ENCODE peak calls at places on chromosomes 2 and 18, in seven cellular contexts. P is HFF-Myc, K is B cell, A is foreskin fibroblast, I is H9, M is adrenal gland, C is dorsolateral prefrontal cortex. E is an unnamed sample.

GRCh38 chr18:22985250-22985649 is 52.1 kb downstream of the RBBP8 start:
- DNase-seq in M (no peak), C (no peak), P (no peak), I (no peak), K (no peak), A (peak; percentile 16), E (no peak)

GRCh38 chr2:119523959-119524694 is at the start of gene SCTR:
- DNase-seq in M (no peak), K (no peak), I (peak; percentile 66), C (no peak), A (no peak), P (no peak), E (no peak)

GRCh38 chr2:40440835-40441234 is 11.1 kb downstream of the SLC8A1 start:
- DNase-seq in K (no peak), A (no peak), M (no peak), P (no peak), I (no peak), C (no peak), E (no peak)

GRCh38 chr2:225937625-225938024 is 538.1 kb downstream of the NYAP2 start:
- DNase-seq in I (no peak), P (no peak), A (peak; percentile 56), M (no peak), K (no peak), C (no peak), E (no peak)

GRCh38 chr2:98664323-98664722 is 55.9 kb downstream of the UNC50 start:
- DNase-seq in A (no peak), P (no peak), M (no peak), I (no peak), C (no peak), K (no peak), E (no peak)

GRCh38 chr18:50629148-50629631 is 69.3 kb downstream of the MAPK4 start:
- DNase-seq in K (no peak), M (peak; percentile 34), I (no peak), A (no peak), P (no peak), C (no peak), E (no peak)

GRCh38 chr2:119485336-119486110 is 38.8 kb downstream of the SCTR start:
- DNase-seq in P (no peak), I (no peak), A (no peak), K (no peak), C (no peak), M (peak; percentile 68), E (peak; percentile 8)

GRCh38 chr2:225725726-225726125 is 326.2 kb downstream of the NYAP2 start:
- DNase-seq in P (no peak), A (no peak), K (no peak), M (no peak), C (no peak), I (no peak), E (no peak)

GRCh38 chr2:169012812-169013627 is 18.1 kb downstream of the ABCB11 start:
- DNase-seq in K (no peak), I (no peak), A (no peak), P (no peak), M (no peak), C (no peak), E (no peak)

GRCh38 chr2:138818479-138818878 is 38.3 kb upstream of the NXPH2 start:
- DNase-seq in A (no peak), M (no peak), P (no peak), K (no peak), C (no peak), I (no peak), E (no peak)

GRCh38 chr2:144937899-144938298 is 418.0 kb upstream of the ZEB2 start:
- DNase-seq in P (no peak), I (no peak), K (no peak), C (no peak), M (no peak), A (peak; percentile 64), E (no peak)

GRCh38 chr2:78992807-78993517 is 32.5 kb upstream of the REG3G start:
- DNase-seq in I (peak; percentile 88), A (no peak), C (no peak), M (no peak), K (no peak), P (no peak), E (peak; percentile 36)

GRCh38 chr2:206958236-206958635 is 18.9 kb downstream of the CPO start:
- DNase-seq in M (no peak), C (no peak), I (no peak), K (no peak), P (no peak), A (no peak), E (no peak)

GRCh38 chr2:20314562-20315521 is 35.8 kb downstream of the PUM2 start:
- DNase-seq in I (no peak), C (no peak), M (no peak), P (no peak), A (no peak), K (no peak), E (no peak)

GRCh38 chr2:71941731-71942575 is 205.7 kb downstream of the CYP26B1 start:
- DNase-seq in C (no peak), M (peak; percentile 45), A (no peak), K (no peak), P (no peak), I (peak; percentile 8), E (no peak)

GRCh38 chr2:9721346-9721745 is 90.5 kb upstream of the YWHAQ start:
- DNase-seq in P (no peak), M (no peak), A (no peak), K (no peak), C (no peak), I (no peak), E (no peak)

GRCh38 chr2:36878429-36878828 is 87.9 kb downstream of the STRN start:
- DNase-seq in P (no peak), M (no peak), I (no peak), K (no peak), C (no peak), A (no peak), E (no peak)

GRCh38 chr2:191959209-191959608 is 112.3 kb upstream of the CAVIN2 start:
- DNase-seq in K (no peak), P (no peak), M (no peak), C (no peak), A (no peak), I (no peak), E (no peak)

GRCh38 chr2:102001767-102002142 is 10.0 kb downstream of the IL1R2 start:
- DNase-seq in A (no peak), K (no peak), C (no peak), I (no peak), P (no peak), M (no peak), E (no peak)

GRCh38 chr18:76412818-76413565 is 82.0 kb downstream of the ZNF516 start:
- DNase-seq in M (peak; percentile 51), K (no peak), C (no peak), A (peak; percentile 66), I (no peak), P (no peak), E (no peak)

GRCh38 chr2:27264753-27265535 is 2.1 kb upstream of the SLC30A3 start:
- DNase-seq in P (no peak), C (peak; percentile 33), M (peak; percentile 65), I (peak; percentile 89), A (peak; percentile 79), K (peak; percentile 83), E (peak; percentile 82)

GRCh38 chr18:48410095-48410920 is 1.1 kb upstream of the ZBTB7C start:
- DNase-seq in A (peak; percentile 94), I (peak; percentile 92), M (peak; percentile 94), P (peak; percentile 30), K (peak; percentile 54), C (peak; percentile 78), E (peak; percentile 92)

GRCh38 chr2:16014041-16014787 is 73.9 kb downstream of the MYCN start:
- DNase-seq in I (no peak), K (no peak), C (peak; percentile 41), P (no peak), A (no peak), M (no peak), E (no peak)

GRCh38 chr18:75218064-75218463 is 7.5 kb downstream of the TSHZ1 start:
- DNase-seq in K (no peak), M (no peak), P (no peak), I (no peak), A (no peak), C (no peak), E (no peak)

GRCh38 chr2:218883491-218884490 is 3.1 kb downstream of the WNT10A start:
- DNase-seq in A (peak; percentile 56), I (no peak), K (peak; percentile 86), P (no peak), C (no peak), M (no peak), E (peak; percentile 75)

GRCh38 chr18:28963481-28963880 is 786.6 kb upstream of the CDH2 start:
- DNase-seq in M (no peak), A (peak; percentile 66), C (no peak), I (no peak), P (peak; percentile 42), K (no peak), E (no peak)

DNA sequence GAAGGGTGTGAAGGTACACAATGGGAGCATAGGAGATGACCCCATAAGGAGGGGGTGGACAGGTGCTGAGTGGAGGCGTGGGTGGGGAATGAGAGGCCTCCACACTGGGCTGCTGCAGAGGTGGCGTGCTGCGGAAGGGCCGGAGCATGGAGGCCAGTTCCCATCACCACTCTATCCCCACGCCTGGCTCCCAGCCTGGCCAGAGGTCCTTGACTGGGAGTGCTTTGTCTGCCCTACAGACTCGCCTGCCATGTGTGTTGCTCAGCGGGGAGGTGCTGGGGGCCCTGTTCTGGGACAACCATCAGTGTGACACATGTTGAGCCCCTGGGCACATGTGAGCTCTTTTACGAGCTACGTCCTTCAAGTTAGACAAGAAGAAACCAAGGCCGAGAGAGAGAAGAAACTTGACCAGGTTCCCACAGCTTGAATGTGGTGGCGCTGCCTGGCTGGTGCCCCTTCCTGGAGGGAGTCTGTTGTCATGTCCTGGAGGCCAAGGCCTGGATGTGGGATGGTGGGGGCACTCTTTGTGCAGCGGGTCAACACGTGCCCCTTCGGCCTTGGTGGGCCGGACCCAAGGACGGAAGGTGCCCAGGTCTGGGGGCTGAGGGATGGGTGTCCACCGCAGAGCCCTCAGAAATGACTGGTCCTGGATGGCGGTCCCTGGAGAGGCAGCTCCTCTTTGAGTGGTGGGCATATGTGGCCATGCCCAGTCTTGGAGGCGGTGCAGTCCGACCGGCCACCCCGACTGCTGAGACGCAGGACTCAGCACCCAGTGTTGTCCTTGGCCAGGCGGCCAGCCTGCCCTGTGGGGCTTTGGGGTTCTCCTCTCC is 1.2 kb upstream of the INPP5D start:
- DNase-seq in M (no peak), K (no peak), C (no peak), I (no peak), P (no peak), A (no peak), E (no peak)
- TF ChIP-seq CTCF in M (no peak), K (no peak), C (no peak), I (no peak), P (no peak), A (no peak), E (no peak)

GRCh38 chr2:47838249-47838648 is 55.3 kb downstream of the MSH6 start:
- DNase-seq in I (no peak), M (no peak), P (no peak), K (no peak), A (no peak), C (no peak), E (no peak)
- TF ChIP-seq CTCF in I (no peak), M (no peak), P (no peak), K (no peak), A (no peak), C (no peak), E (no peak)

GRCh38 chr2:241844066-241844728 is 14.5 kb downstream of the PDCD1 start:
- DNase-seq in I (peak; percentile 45), P (no peak), K (peak; percentile 79), M (peak; percentile 70), C (no peak), A (peak; percentile 74), E (peak; percentile 90)
- TF ChIP-seq CTCF in I (no peak), P (no peak), K (peak; percentile 32), M (peak; percentile 34), C (no peak), A (no peak), E (no peak)

GRCh38 chr2:233915133-233915532 is 2.0 kb upstream of the TRPM8 start:
- DNase-seq in C (no peak), A (peak; percentile 12), K (no peak), M (no peak), I (no peak), P (no peak), E (no peak)
- TF ChIP-seq CTCF in C (no peak), A (no peak), K (no peak), M (no peak), I (peak; percentile 54), P (no peak), E (peak; percentile 6)